ENCODE peak calls at places on chromosome 22, in five cellular contexts. One of them, this sample, is unnamed.

GRCh38 chr22:49297286-49297870 is 530.3 kb downstream of the BRD1 start:
- DNase-seq in suprapubic skin: peak
- DNase-seq in A549: no peak
- DNase-seq in tibial nerve: no peak
- DNase-seq in gastrocnemius medialis: no peak
- DNase-seq in this sample: no peak

GRCh38 chr22:46012182-46012880 is 35.4 kb upstream of the WNT7B start:
- DNase-seq in suprapubic skin: peak
- DNase-seq in A549: no peak
- DNase-seq in tibial nerve: no peak
- DNase-seq in gastrocnemius medialis: no peak
- DNase-seq in this sample: no peak

GRCh38 chr22:37485006-37485713 is 1.0 kb downstream of the MFNG start:
- DNase-seq in suprapubic skin: no peak
- DNase-seq in A549: no peak
- DNase-seq in tibial nerve: no peak
- DNase-seq in gastrocnemius medialis: no peak
- DNase-seq in this sample: no peak

GRCh38 chr22:19524170-19525115 is at the start of gene CLDN5:
- DNase-seq in suprapubic skin: peak
- DNase-seq in A549: no peak
- DNase-seq in tibial nerve: no peak
- DNase-seq in gastrocnemius medialis: no peak
- DNase-seq in this sample: peak

GRCh38 chr22:37801946-37802309 is 5.8 kb upstream of the GCAT start:
- DNase-seq in suprapubic skin: no peak
- DNase-seq in A549: peak
- DNase-seq in tibial nerve: no peak
- DNase-seq in gastrocnemius medialis: no peak
- DNase-seq in this sample: no peak

GRCh38 chr22:50104149-50104548 is 14.3 kb downstream of the MOV10L1 start:
- DNase-seq in suprapubic skin: peak
- DNase-seq in A549: no peak
- DNase-seq in tibial nerve: no peak
- DNase-seq in gastrocnemius medialis: no peak
- DNase-seq in this sample: no peak

GRCh38 chr22:49413551-49413950 is 414.1 kb downstream of the BRD1 start:
- DNase-seq in suprapubic skin: peak
- DNase-seq in A549: no peak
- DNase-seq in tibial nerve: no peak
- DNase-seq in gastrocnemius medialis: no peak
- DNase-seq in this sample: no peak

GRCh38 chr22:49372530-49373288 is 455.0 kb downstream of the BRD1 start:
- DNase-seq in suprapubic skin: peak
- DNase-seq in A549: peak
- DNase-seq in tibial nerve: no peak
- DNase-seq in gastrocnemius medialis: no peak
- DNase-seq in this sample: peak

GRCh38 chr22:18110194-18110943 is at the start of gene TUBA8:
- DNase-seq in suprapubic skin: peak
- DNase-seq in A549: no peak
- DNase-seq in tibial nerve: no peak
- DNase-seq in gastrocnemius medialis: peak
- DNase-seq in this sample: peak

GRCh38 chr22:36027579-36027959 is 1.1 kb downstream of the RBFOX2 start:
- DNase-seq in suprapubic skin: peak
- DNase-seq in A549: no peak
- DNase-seq in tibial nerve: peak
- DNase-seq in gastrocnemius medialis: no peak
- DNase-seq in this sample: peak
- H3K4me3 ChIP-seq in suprapubic skin: peak
- H3K4me3 ChIP-seq in A549: peak
- H3K4me3 ChIP-seq in tibial nerve: peak
- H3K4me3 ChIP-seq in gastrocnemius medialis: peak
- H3K4me3 ChIP-seq in this sample: peak

GRCh38 chr22:39624501-39624821 is 53.9 kb downstream of the CACNA1I start:
- DNase-seq in suprapubic skin: no peak
- DNase-seq in A549: no peak
- DNase-seq in tibial nerve: no peak
- DNase-seq in gastrocnemius medialis: no peak
- DNase-seq in this sample: no peak

GRCh38 chr22:39627865-39628562 is 57.5 kb downstream of the CACNA1I start:
- DNase-seq in suprapubic skin: no peak
- DNase-seq in A549: no peak
- DNase-seq in tibial nerve: no peak
- DNase-seq in gastrocnemius medialis: no peak
- DNase-seq in this sample: no peak

GRCh38 chr22:39623603-39624500 is 53.3 kb downstream of the CACNA1I start:
- DNase-seq in suprapubic skin: no peak
- DNase-seq in A549: no peak
- DNase-seq in tibial nerve: no peak
- DNase-seq in gastrocnemius medialis: no peak
- DNase-seq in this sample: no peak

GRCh38 chr22:39627208-39627607 is 56.7 kb downstream of the CACNA1I start:
- DNase-seq in suprapubic skin: no peak
- DNase-seq in A549: no peak
- DNase-seq in tibial nerve: no peak
- DNase-seq in gastrocnemius medialis: no peak
- DNase-seq in this sample: no peak

GRCh38 chr22:39625554-39626537 is 55.3 kb downstream of the CACNA1I start:
- DNase-seq in suprapubic skin: no peak
- DNase-seq in A549: no peak
- DNase-seq in tibial nerve: no peak
- DNase-seq in gastrocnemius medialis: no peak
- DNase-seq in this sample: no peak
- TF ChIP-seq POLR2A in suprapubic skin: no peak
- TF ChIP-seq POLR2A in A549: no peak
- TF ChIP-seq POLR2A in tibial nerve: no peak
- TF ChIP-seq POLR2A in gastrocnemius medialis: no peak
- TF ChIP-seq POLR2A in this sample: no peak

GRCh38 chr22:20542736-20543135 is 35.3 kb downstream of the MED15 start:
- DNase-seq in suprapubic skin: no peak
- DNase-seq in A549: no peak
- DNase-seq in tibial nerve: no peak
- DNase-seq in gastrocnemius medialis: no peak
- DNase-seq in this sample: no peak

GRCh38 chr22:20537983-20538382 is 30.6 kb downstream of the MED15 start:
- DNase-seq in suprapubic skin: no peak
- DNase-seq in A549: no peak
- DNase-seq in tibial nerve: no peak
- DNase-seq in gastrocnemius medialis: no peak
- DNase-seq in this sample: no peak

GRCh38 chr22:20546541-20546950 is 39.1 kb downstream of the MED15 start:
- DNase-seq in suprapubic skin: no peak
- DNase-seq in A549: no peak
- DNase-seq in tibial nerve: no peak
- DNase-seq in gastrocnemius medialis: no peak
- DNase-seq in this sample: no peak

GRCh38 chr22:20545681-20546521 is 38.5 kb downstream of the MED15 start:
- DNase-seq in suprapubic skin: no peak
- DNase-seq in A549: no peak
- DNase-seq in tibial nerve: no peak
- DNase-seq in gastrocnemius medialis: no peak
- DNase-seq in this sample: no peak

DNA sequence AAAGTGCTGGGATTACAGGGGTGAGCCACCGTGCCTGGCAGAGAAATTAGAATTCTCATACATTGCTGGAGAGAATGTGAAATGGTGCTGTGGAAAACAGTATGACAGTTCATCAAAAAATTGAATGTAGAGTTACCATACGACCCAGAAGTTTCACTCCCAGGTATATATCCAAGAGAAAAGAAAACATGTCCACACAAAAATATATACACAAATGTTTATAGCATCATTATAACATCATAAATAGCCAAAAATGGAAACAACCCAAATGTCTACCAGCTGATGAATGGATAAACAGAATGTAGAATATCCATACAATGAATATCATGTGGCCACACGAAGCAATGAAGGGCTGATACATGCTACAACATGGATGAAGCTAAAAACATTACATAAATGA is 34.6 kb downstream of the MED15 start:
- DNase-seq in suprapubic skin: no peak
- DNase-seq in A549: no peak
- DNase-seq in tibial nerve: no peak
- DNase-seq in gastrocnemius medialis: no peak
- DNase-seq in this sample: no peak
- H3K27ac ChIP-seq in suprapubic skin: no peak
- H3K27ac ChIP-seq in A549: no peak
- H3K27ac ChIP-seq in tibial nerve: no peak
- H3K27ac ChIP-seq in gastrocnemius medialis: no peak
- H3K27ac ChIP-seq in this sample: no peak

DNA sequence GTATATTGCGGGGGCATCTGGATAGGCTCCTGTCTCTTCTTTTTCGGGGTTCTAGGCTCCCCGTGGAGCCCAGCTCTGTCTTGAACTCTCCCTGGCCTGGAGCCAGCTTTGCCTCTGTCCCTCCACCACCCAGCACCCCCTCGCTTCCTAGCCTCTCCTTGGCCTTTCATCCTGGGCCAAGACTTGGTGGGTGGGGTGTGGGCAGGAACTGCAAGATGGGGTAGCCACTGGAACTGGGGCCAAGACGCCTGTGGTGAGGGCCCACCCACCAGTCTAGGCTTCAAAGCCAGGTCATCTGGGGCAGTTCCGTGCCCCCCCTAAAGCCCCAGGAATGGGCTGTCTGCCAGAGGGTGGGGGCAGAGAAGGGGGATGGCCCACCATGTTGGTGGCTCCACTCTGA is 1.7 kb upstream of the CRYBB1 start:
- DNase-seq in suprapubic skin: no peak
- DNase-seq in A549: no peak
- DNase-seq in tibial nerve: no peak
- DNase-seq in gastrocnemius medialis: no peak
- DNase-seq in this sample: no peak
- H3K4me3 ChIP-seq in suprapubic skin: no peak
- H3K4me3 ChIP-seq in A549: no peak
- H3K4me3 ChIP-seq in tibial nerve: no peak
- H3K4me3 ChIP-seq in gastrocnemius medialis: no peak
- H3K4me3 ChIP-seq in this sample: no peak

DNA sequence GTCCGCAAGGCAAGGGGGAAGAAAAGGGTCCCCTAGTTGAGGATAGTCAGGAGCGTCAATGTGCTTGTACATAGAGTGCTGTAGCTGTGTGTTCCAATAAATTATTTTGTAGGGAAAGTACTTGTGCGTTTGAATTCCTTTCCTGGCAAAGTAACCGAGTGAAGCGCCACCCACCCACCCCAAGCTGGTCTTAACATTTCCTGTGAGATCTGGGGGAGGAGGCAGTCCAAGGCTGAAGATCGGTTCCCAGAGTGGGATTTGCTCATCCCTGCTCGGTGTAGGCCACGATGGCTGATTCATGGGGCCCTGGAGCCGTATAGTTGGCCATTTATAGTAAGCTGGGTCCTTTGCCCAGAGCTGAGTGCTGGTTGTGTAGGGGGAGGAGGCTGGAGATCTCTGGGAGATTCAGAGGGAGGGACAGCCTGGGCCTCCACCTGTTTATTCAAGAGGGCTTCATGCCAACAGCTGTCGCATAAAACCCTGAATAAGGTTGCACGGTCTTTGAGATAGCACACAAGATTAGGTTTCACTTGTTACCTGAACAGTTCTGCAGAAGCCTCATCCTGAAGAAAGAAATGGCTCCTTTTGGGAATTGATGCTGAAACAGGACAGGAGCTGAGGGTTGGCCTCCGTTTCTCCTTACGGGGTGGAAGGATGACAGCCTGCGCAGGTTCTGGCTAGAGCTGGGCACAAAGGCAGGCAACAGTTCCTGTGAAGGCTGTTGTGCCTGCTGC is 2.4 kb downstream of the ATF4 start:
- DNase-seq in suprapubic skin: no peak
- DNase-seq in A549: peak
- DNase-seq in tibial nerve: no peak
- DNase-seq in gastrocnemius medialis: peak
- DNase-seq in this sample: no peak
- TF ChIP-seq POLR2A in suprapubic skin: no peak
- TF ChIP-seq POLR2A in A549: peak
- TF ChIP-seq POLR2A in tibial nerve: no peak
- TF ChIP-seq POLR2A in gastrocnemius medialis: peak
- TF ChIP-seq POLR2A in this sample: no peak

GRCh38 chr22:47659467-47660302 is 897.2 kb downstream of the TBC1D22A start:
- DNase-seq in suprapubic skin: no peak
- DNase-seq in A549: no peak
- DNase-seq in tibial nerve: no peak
- DNase-seq in gastrocnemius medialis: no peak
- DNase-seq in this sample: no peak
- H3K27ac ChIP-seq in suprapubic skin: no peak
- H3K27ac ChIP-seq in A549: no peak
- H3K27ac ChIP-seq in tibial nerve: no peak
- H3K27ac ChIP-seq in gastrocnemius medialis: no peak
- H3K27ac ChIP-seq in this sample: no peak

GRCh38 chr22:32204211-32204855 is 540 bp downstream of the RFPL2 start:
- DNase-seq in suprapubic skin: no peak
- DNase-seq in A549: peak
- DNase-seq in tibial nerve: no peak
- DNase-seq in gastrocnemius medialis: no peak
- DNase-seq in this sample: no peak
- H3K4me3 ChIP-seq in suprapubic skin: peak
- H3K4me3 ChIP-seq in A549: peak
- H3K4me3 ChIP-seq in tibial nerve: no peak
- H3K4me3 ChIP-seq in gastrocnemius medialis: no peak
- H3K4me3 ChIP-seq in this sample: no peak

DNA sequence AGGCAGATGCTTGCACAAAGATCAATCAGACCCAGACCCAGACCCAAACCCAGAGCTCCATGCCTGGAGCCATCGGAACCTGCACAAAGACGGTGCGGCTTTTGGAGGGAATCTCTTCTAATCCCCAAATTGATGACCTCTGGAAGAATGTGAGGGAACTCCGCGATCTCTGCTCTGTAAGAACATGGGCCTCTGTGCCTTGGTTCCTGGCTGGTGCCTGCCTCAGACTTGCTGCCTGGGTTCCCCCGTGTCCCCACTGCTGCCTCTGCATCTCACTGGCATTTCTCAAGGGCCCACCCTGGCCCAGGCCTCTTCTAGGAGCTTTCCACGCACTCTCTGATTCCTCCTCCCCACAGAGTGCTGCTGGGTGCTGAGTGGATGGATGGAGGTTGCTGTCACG is 1044.4 kb downstream of the TBC1D22A start:
- DNase-seq in suprapubic skin: no peak
- DNase-seq in A549: no peak
- DNase-seq in tibial nerve: no peak
- DNase-seq in gastrocnemius medialis: no peak
- DNase-seq in this sample: no peak
- TF ChIP-seq POLR2A in suprapubic skin: no peak
- TF ChIP-seq POLR2A in A549: no peak
- TF ChIP-seq POLR2A in tibial nerve: no peak
- TF ChIP-seq POLR2A in gastrocnemius medialis: no peak
- TF ChIP-seq POLR2A in this sample: no peak